ENCODE peak calls at places on chromosomes 7 and 10, in ten cellular contexts. H is substantia nigra; N is effector CD4-positive, alpha-beta T cell; W is colonic mucosa; P is GM23338; A is anterior cingulate cortex; K is left cardiac atrium; S is KG1; V is NCI-H2107; C is hepatocyte. U is an unnamed sample.

GRCh38 chr7:25075459-25075858 is 49.6 kb downstream of the CYCS start:
- DNase-seq in H (no peak), N (no peak), W (no peak), P (no peak), A (no peak), K (no peak), S (no peak), V (no peak), C (no peak), U (no peak)

GRCh38 chr7:131544449-131545425 is 11.7 kb downstream of the PODXL start:
- DNase-seq in H (no peak), N (no peak), W (no peak), P (peak), A (no peak), K (no peak), S (no peak), V (no peak), C (no peak), U (no peak)

GRCh38 chr10:43362191-43362839 is 9.1 kb upstream of the FXYD4 start:
- DNase-seq in H (peak), N (peak), W (peak), P (peak), A (peak), K (peak), S (peak), V (peak), C (peak), U (peak)

GRCh38 chr7:50591480-50592438 is 26.6 kb upstream of the DDC start:
- DNase-seq in H (no peak), N (no peak), W (no peak), P (no peak), A (no peak), K (no peak), S (no peak), V (peak), C (peak), U (no peak)

GRCh38 chr7:77903597-77903996 is 105.0 kb downstream of the PHTF2 start:
- DNase-seq in H (no peak), N (no peak), W (no peak), P (peak), A (no peak), K (no peak), S (no peak), V (no peak), C (no peak), U (no peak)

GRCh38 chr7:36507868-36508440 is 118.3 kb downstream of the ANLN start:
- DNase-seq in H (no peak), N (no peak), W (no peak), P (no peak), A (no peak), K (no peak), S (no peak), V (no peak), C (no peak), U (no peak)

GRCh38 chr10:107913317-107914294 is 749.1 kb upstream of the SORCS1 start:
- DNase-seq in H (no peak), N (no peak), W (no peak), P (peak), A (no peak), K (no peak), S (no peak), V (no peak), C (no peak), U (no peak)

GRCh38 chr7:110541962-110542361 is 549.0 kb upstream of the LRRN3 start:
- DNase-seq in H (no peak), N (no peak), W (no peak), P (no peak), A (no peak), K (no peak), S (no peak), V (no peak), C (no peak), U (no peak)

GRCh38 chr10:45353176-45353575 is 20.8 kb upstream of the ALOX5 start:
- DNase-seq in H (no peak), N (no peak), W (no peak), P (no peak), A (no peak), K (no peak), S (no peak), V (no peak), C (no peak), U (no peak)

GRCh38 chr7:34128762-34129161 is 223.4 kb downstream of the BMPER start:
- DNase-seq in H (no peak), N (no peak), W (no peak), P (no peak), A (no peak), K (no peak), S (no peak), V (no peak), C (no peak), U (no peak)